ENCODE peak calls at places on chromosomes 5 and 9, in six cellular contexts. F is H1, B is neuronal stem cell, H is H9, U is IMR-90, A is mesenchymal stem cell. Z is an unnamed sample.

GRCh38 chr9:6495484-6495883 is 82.5 kb downstream of the UHRF2 start:
- DNase-seq in F (no peak), B (no peak), U (no peak), A (no peak), H (no peak), Z (no peak)

GRCh38 chr5:56763711-56764466 is 51.5 kb upstream of the MAP3K1 start:
- DNase-seq in B (no peak), H (no peak), A (peak; percentile 89), F (no peak), U (peak; percentile 65), Z (peak; percentile 87)

GRCh38 chr5:83133797-83134196 is 56.5 kb downstream of the XRCC4 start:
- DNase-seq in F (no peak), A (no peak), B (no peak), H (no peak), U (no peak), Z (no peak)

GRCh38 chr5:97097348-97098220 is 44.8 kb downstream of the LIX1 start:
- DNase-seq in B (no peak), F (no peak), U (no peak), A (no peak), H (no peak), Z (no peak)

GRCh38 chr5:127838661-127839060 is 135.5 kb downstream of the CCDC192 start:
- DNase-seq in U (peak; percentile 64), F (no peak), H (peak; percentile 43), A (peak; percentile 65), B (no peak), Z (no peak)

GRCh38 chr5:59716029-59716428 is 177.5 kb downstream of the PDE4D start:
- DNase-seq in F (no peak), A (no peak), B (no peak), U (no peak), H (no peak), Z (no peak)

GRCh38 chr5:16937023-16937379 is 913 bp upstream of the MYO10 start:
- DNase-seq in H (no peak), A (no peak), U (no peak), B (no peak), F (no peak), Z (peak; percentile 78)

GRCh38 chr5:65142007-65142406 is 339.7 kb downstream of the ADAMTS6 start:
- DNase-seq in U (no peak), H (no peak), A (peak; percentile 8), F (no peak), B (no peak), Z (no peak)

GRCh38 chr5:137565450-137565849 is 66.3 kb upstream of the SPOCK1 start:
- DNase-seq in U (peak; percentile 17), A (no peak), B (no peak), H (no peak), F (no peak), Z (peak; percentile 28)

GRCh38 chr5:131277875-131278795 is 14.3 kb downstream of the CDC42SE2 start:
- DNase-seq in A (peak; percentile 18), U (peak; percentile 24), F (no peak), B (no peak), H (no peak), Z (no peak)

GRCh38 chr5:159441441-159441840 is 111.2 kb upstream of the IL12B start:
- DNase-seq in U (no peak), F (peak; percentile 38), B (no peak), H (peak; percentile 70), A (no peak), Z (no peak)

GRCh38 chr9:108885643-108886348 is 23.7 kb downstream of the ACTL7A start:
- DNase-seq in H (no peak), U (peak; percentile 84), B (no peak), A (peak; percentile 83), F (no peak), Z (no peak)

GRCh38 chr9:22040760-22041159 is 31.7 kb upstream of the CDKN2B start:
- DNase-seq in U (peak; percentile 69), B (no peak), H (no peak), F (no peak), A (peak; percentile 70), Z (no peak)

GRCh38 chr9:129174724-129175514 is 3.1 kb downstream of the IER5L start:
- DNase-seq in H (peak; percentile 63), B (peak; percentile 50), U (peak; percentile 90), A (peak; percentile 94), F (no peak), Z (peak; percentile 84)

GRCh38 chr5:35120745-35121144 is 73.0 kb upstream of the AGXT2 start:
- DNase-seq in H (no peak), A (no peak), B (no peak), F (no peak), U (peak; percentile 33), Z (no peak)

GRCh38 chr5:21806943-21807342 is 1046.2 kb downstream of the CDH12 start:
- DNase-seq in H (no peak), F (no peak), A (peak; percentile 36), U (peak; percentile 87), B (no peak), Z (no peak)

GRCh38 chr9:3876553-3876952 is 350.8 kb upstream of the RFX3 start:
- DNase-seq in F (no peak), U (no peak), H (no peak), A (no peak), B (no peak), Z (no peak)

GRCh38 chr5:30103056-30104020 is 1090.1 kb upstream of the CDH6 start:
- DNase-seq in U (no peak), B (no peak), H (no peak), A (peak; percentile 3), F (no peak), Z (no peak)

GRCh38 chr9:131273146-131273545 is 3.2 kb downstream of the FAM78A start:
- DNase-seq in H (peak; percentile 34), A (no peak), B (no peak), F (no peak), U (no peak), Z (peak; percentile 40)

GRCh38 chr9:94554439-94555331 is at the start of gene PCAT7:
- DNase-seq in B (peak; percentile 81), A (peak; percentile 98), U (no peak), H (peak; percentile 86), F (peak; percentile 53), Z (peak; percentile 84)

GRCh38 chr5:84536797-84537196 is 152.1 kb upstream of the EDIL3 start:
- DNase-seq in U (no peak), B (no peak), H (no peak), F (no peak), A (no peak), Z (no peak)

GRCh38 chr9:126822278-126822677 is 17.4 kb downstream of the ZBTB43 start:
- DNase-seq in F (no peak), B (no peak), U (no peak), A (no peak), H (no peak), Z (no peak)

GRCh38 chr5:134837530-134838181 is 8.1 kb upstream of the C5orf24 start:
- DNase-seq in F (no peak), A (no peak), H (no peak), U (peak; percentile 50), B (no peak), Z (no peak)

GRCh38 chr9:107734231-107735014 is 244.9 kb upstream of the KLF4 start:
- DNase-seq in F (no peak), U (peak; percentile 96), A (no peak), H (no peak), B (no peak), Z (no peak)

GRCh38 chr9:6229604-6230003 is 14.0 kb downstream of the IL33 start:
- DNase-seq in F (no peak), B (no peak), U (peak; percentile 12), H (no peak), A (no peak), Z (no peak)

GRCh38 chr9:82558855-82559615 is 503.9 kb downstream of the RASEF start:
- DNase-seq in U (peak; percentile 75), B (no peak), H (no peak), A (peak; percentile 93), F (no peak), Z (no peak)

GRCh38 chr5:54309751-54310432 is 481 bp downstream of the ARL15 start:
- DNase-seq in H (no peak), B (peak; percentile 21), A (peak; percentile 59), U (peak; percentile 10), F (no peak), Z (peak; percentile 23)

GRCh38 chr5:149007174-149007573 is 55.7 kb downstream of the SH3TC2 start:
- DNase-seq in U (peak; percentile 83), F (no peak), B (no peak), H (no peak), A (peak; percentile 56), Z (no peak)

GRCh38 chr5:73480500-73480899 is 17.7 kb upstream of the BTF3 start:
- DNase-seq in H (no peak), A (no peak), F (no peak), B (no peak), U (no peak), Z (no peak)

GRCh38 chr5:10653033-10653432 is 89.2 kb downstream of the ANKRD33B start:
- DNase-seq in F (no peak), H (no peak), B (no peak), U (peak; percentile 35), A (no peak), Z (no peak)

GRCh38 chr5:18605186-18605585 is 970.9 kb downstream of the TAF11L14 start:
- DNase-seq in U (no peak), H (no peak), F (no peak), A (no peak), B (no peak), Z (no peak)

DNA sequence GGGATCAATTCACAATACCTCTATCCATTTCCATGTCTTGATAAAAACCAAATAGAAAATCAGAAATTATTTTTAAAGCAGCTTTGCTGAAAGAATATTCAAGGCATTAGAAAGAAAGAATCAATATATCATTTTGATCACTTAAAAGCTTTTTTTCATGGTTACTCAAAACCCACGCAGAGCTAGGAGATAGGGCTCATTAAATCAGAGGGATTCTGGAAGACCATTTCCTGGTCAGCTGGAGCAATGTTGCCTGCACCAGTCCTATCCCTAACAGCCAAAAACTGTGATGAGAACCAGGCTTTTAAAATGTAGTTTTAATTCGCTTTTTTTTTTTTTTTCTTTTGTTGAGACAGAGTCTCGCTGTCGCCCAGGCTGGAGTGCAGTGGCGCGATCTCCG is 72.3 kb downstream of the ARSB start:
- DNase-seq in F (no peak), H (no peak), U (no peak), A (no peak), B (no peak), Z (no peak)
- H3K14ac ChIP-seq in F (no peak overlapping the region), H (no peak overlapping the region), U (no peak overlapping the region), A (no peak overlapping the region), B (no peak overlapping the region), Z (no peak overlapping the region)

DNA sequence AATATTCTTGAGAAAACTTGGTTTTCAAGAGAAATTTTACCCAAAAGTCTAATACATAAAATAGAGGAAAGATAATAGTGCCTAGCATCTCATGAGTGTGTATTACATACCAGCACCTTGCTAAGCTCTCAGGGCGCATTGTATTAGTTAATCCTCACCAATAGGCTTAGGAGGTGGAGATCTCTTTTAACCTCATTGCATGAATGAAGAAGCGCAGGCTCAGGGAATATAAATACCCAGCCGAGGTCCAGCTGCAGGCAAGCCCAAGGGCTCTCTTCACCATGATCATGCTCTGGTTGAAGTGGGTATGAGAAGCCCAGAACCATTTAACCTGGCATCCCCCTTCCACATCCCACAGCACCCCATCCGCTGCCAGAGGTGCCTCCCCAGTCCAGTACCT is 46.0 kb downstream of the CAMK2A start:
- DNase-seq in B (no peak), H (no peak), U (no peak), F (no peak), A (no peak), Z (no peak)
- H3K14ac ChIP-seq in B (no peak overlapping the region), H (no peak overlapping the region), U (no peak overlapping the region), F (no peak overlapping the region), A (no peak overlapping the region), Z (no peak overlapping the region)

GRCh38 chr5:31936699-31937098 is 237.4 kb downstream of the GOLPH3 start:
- DNase-seq in B (no peak), U (no peak), F (no peak), A (no peak), H (no peak), Z (no peak)
- H3K14ac ChIP-seq in B (no peak overlapping the region), U (no peak overlapping the region), F (no peak overlapping the region), A (no peak overlapping the region), H (no peak overlapping the region), Z (peak overlapping the region; percentile 22)

GRCh38 chr5:61114441-61114840 is 47.8 kb downstream of the SMIM15 start:
- DNase-seq in B (no peak), F (no peak), A (no peak), H (no peak), U (no peak), Z (no peak)
- H3K14ac ChIP-seq in B (no peak overlapping the region), F (no peak overlapping the region), A (no peak overlapping the region), H (no peak overlapping the region), U (no peak overlapping the region), Z (no peak overlapping the region)

Z was measured in trophoblast cell.